ENCODE peak calls at places on chromosome 12, in six cellular contexts. O is activated T-helper 1 cell treated with anti-CD3 and anti-CD28 coated beads, Interleukin-2, amount 50 U/mL, for 16 hours; Q is C1 segment of cervical spinal cord; N is posterior cingulate gyrus; W is right lobe of liver; E is NCI-H2081. D is an unnamed sample.

GRCh38 chr12:68745376-68745903 is 536 bp upstream of the SLC35E3 start:
- DNase-seq in Q (no peak), O (no peak), E (no peak), N (no peak), W (no peak), D (no peak)

GRCh38 chr12:118035194-118036041 is 18.9 kb downstream of the RFC5 start:
- DNase-seq in Q (no peak), O (no peak), W (no peak), E (peak; percentile 43), N (no peak), D (peak; percentile 27)

GRCh38 chr12:57521475-57522018 is 1.1 kb upstream of the MBD6 start:
- DNase-seq in N (peak; percentile 38), E (no peak), W (peak; percentile 42), Q (peak; percentile 53), O (no peak), D (no peak)

GRCh38 chr12:28830491-28830890 is 318.6 kb upstream of the FAR2 start:
- DNase-seq in Q (no peak), E (no peak), N (no peak), O (no peak), W (no peak), D (no peak)

GRCh38 chr12:114404451-114405198 is 1.3 kb downstream of the TBX5 start:
- DNase-seq in Q (no peak), N (no peak), W (no peak), E (no peak), O (no peak), D (no peak)

GRCh38 chr12:62265511-62265910 is 5.3 kb downstream of the USP15 start:
- DNase-seq in O (no peak), N (no peak), W (no peak), E (no peak), Q (no peak), D (no peak)

GRCh38 chr12:105993766-105994165 is 145.0 kb downstream of the NUAK1 start:
- DNase-seq in N (no peak), Q (no peak), O (no peak), W (no peak), E (no peak), D (no peak)

GRCh38 chr12:53268637-53269562 is 801 bp downstream of the ESPL1 start:
- DNase-seq in E (no peak), N (no peak), O (no peak), W (no peak), Q (no peak), D (peak; percentile 22)

GRCh38 chr12:50082644-50083043 is 2.5 kb upstream of the SMARCD1 start:
- DNase-seq in N (no peak), E (no peak), W (no peak), O (no peak), Q (no peak), D (no peak)

GRCh38 chr12:110948041-110948440 is 27.7 kb upstream of the MYL2 start:
- DNase-seq in Q (no peak), E (no peak), O (no peak), N (no peak), W (no peak), D (no peak)

GRCh38 chr12:55996715-55997534 is at the start of gene SUOX:
- DNase-seq in W (peak; percentile 96), E (peak; percentile 93), N (peak; percentile 94), O (no peak), Q (peak; percentile 97), D (peak; percentile 99)

GRCh38 chr12:42935756-42936155 is 346.2 kb upstream of the PRICKLE1 start:
- DNase-seq in W (no peak), E (no peak), Q (no peak), O (no peak), N (no peak), D (no peak)

GRCh38 chr12:104494137-104494815 is 37.5 kb downstream of the CHST11 start:
- DNase-seq in N (no peak), O (no peak), Q (no peak), W (no peak), E (no peak), D (peak; percentile 46)

GRCh38 chr12:117130806-117131205 is 31.6 kb upstream of the TESC start:
- DNase-seq in E (no peak), O (no peak), N (no peak), Q (no peak), W (no peak), D (no peak)

GRCh38 chr12:91951571-91951970 is 194.1 kb downstream of the BTG1 start:
- DNase-seq in W (no peak), Q (no peak), O (no peak), E (no peak), N (no peak), D (peak; percentile 28)

GRCh38 chr12:95473440-95473946 is 459 bp upstream of the METAP2 start:
- DNase-seq in O (no peak), E (peak; percentile 50), Q (no peak), N (peak; percentile 18), W (no peak), D (peak; percentile 52)

GRCh38 chr12:125033296-125033695 is 31.9 kb upstream of the AACS start:
- DNase-seq in E (no peak), O (no peak), W (no peak), N (no peak), Q (no peak), D (no peak)

GRCh38 chr12:96327346-96327745 is 72.9 kb downstream of the CDK17 start:
- DNase-seq in E (no peak), O (no peak), W (no peak), N (no peak), Q (no peak), D (no peak)